ENCODE peak calls at places on chromosome 13, in six cellular contexts. H, M, L, J, B and K are unnamed samples.

GRCh38 chr13:110331362-110331761 is 24.3 kb downstream of the COL4A2 start:
- DNase-seq in H (no peak), M (no peak), L (no peak), J (no peak), B (no peak), K (peak; percentile 54)

GRCh38 chr13:48961379-48961778 is 14.3 kb upstream of the FNDC3A start:
- DNase-seq in H (no peak), M (no peak), L (no peak), J (no peak), B (no peak), K (no peak)

GRCh38 chr13:89755729-89756492 is 1591.6 kb upstream of the MIR17HG start:
- DNase-seq in H (no peak), M (no peak), L (no peak), J (no peak), B (no peak), K (no peak)

GRCh38 chr13:50573046-50573445 is 270.4 kb downstream of the DLEU7 start:
- DNase-seq in H (no peak), M (no peak), L (no peak), J (no peak), B (no peak), K (no peak)

GRCh38 chr13:23985060-23985459 is 87.8 kb upstream of the C1QTNF9B start:
- DNase-seq in H (no peak), M (no peak), L (no peak), J (no peak), B (no peak), K (no peak)

GRCh38 chr13:80962173-80962572 is 621.2 kb upstream of the SPRY2 start:
- DNase-seq in H (no peak), M (no peak), L (no peak), J (no peak), B (no peak), K (no peak)

GRCh38 chr13:22757530-22758120 is 423.2 kb upstream of the SGCG start:
- DNase-seq in H (no peak), M (no peak), L (peak; percentile 22), J (no peak), B (no peak), K (peak; percentile 46)

GRCh38 chr13:111328803-111329410 is 8.5 kb downstream of the TEX29 start:
- DNase-seq in H (no peak), M (no peak), L (no peak), J (no peak), B (no peak), K (no peak)

GRCh38 chr13:111899714-111900389 is 167.1 kb upstream of the SOX1 start:
- DNase-seq in H (peak; percentile 36), M (peak; percentile 58), L (no peak), J (no peak), B (no peak), K (no peak)

GRCh38 chr13:38042771-38043170 is 173.2 kb upstream of the TRPC4 start:
- DNase-seq in H (no peak), M (no peak), L (no peak), J (no peak), B (no peak), K (no peak)

GRCh38 chr13:111202745-111203144 is 87.6 kb downstream of the ARHGEF7 start:
- DNase-seq in H (no peak), M (peak; percentile 34), L (no peak), J (no peak), B (peak; percentile 81), K (peak; percentile 80)

GRCh38 chr13:71854401-71854800 is 12.6 kb downstream of the DACH1 start:
- DNase-seq in H (no peak), M (no peak), L (no peak), J (no peak), B (no peak), K (no peak)

GRCh38 chr13:28425796-28426195 is 69.1 kb downstream of the FLT1 start:
- DNase-seq in H (no peak), M (no peak), L (no peak), J (no peak), B (no peak), K (no peak)

GRCh38 chr13:59422646-59423045 is 741.1 kb downstream of the DIAPH3 start:
- DNase-seq in H (peak; percentile 67), M (no peak), L (peak; percentile 41), J (no peak), B (no peak), K (no peak)

GRCh38 chr13:113928701-113929627 is 44.9 kb downstream of the C13orf46 start:
- DNase-seq in H (peak; percentile 49), M (no peak), L (no peak), J (no peak), B (peak; percentile 49), K (no peak)

GRCh38 chr13:27920677-27921420 is 1.0 kb downstream of the PDX1 start:
- DNase-seq in H (peak; percentile 72), M (no peak), L (peak; percentile 60), J (no peak), B (no peak), K (peak; percentile 63)

GRCh38 chr13:93249259-93249917 is 22.8 kb downstream of the GPC6 start:
- DNase-seq in H (no peak), M (no peak), L (no peak), J (no peak), B (peak; percentile 39), K (no peak)

GRCh38 chr13:110716235-110716505 is 2.7 kb downstream of the ING1 start:
- DNase-seq in H (no peak), M (no peak), L (peak; percentile 57), J (no peak), B (no peak), K (peak; percentile 70)

GRCh38 chr13:110133425-110134235 is 173.3 kb downstream of the COL4A1 start:
- DNase-seq in H (no peak), M (no peak), L (no peak), J (no peak), B (no peak), K (no peak)

GRCh38 chr13:78599911-78600310 is 3.4 kb downstream of the POU4F1 start:
- DNase-seq in H (no peak), M (no peak), L (no peak), J (no peak), B (no peak), K (peak; percentile 14)